ENCODE peak calls at places on chromosomes 13 and 19, in eight cellular contexts. A is right lobe of liver, C is transverse colon, G is sigmoid colon, V is K562, D is stomach, J is IMR-90, H is uterus. O is an unnamed sample.

GRCh38 chr19:48249502-48250014 is 6.2 kb downstream of the CARD8 start:
- DNase-seq in A (peak), C (peak), G (peak), V (no peak), D (peak), J (no peak), H (peak), O (no peak)

GRCh38 chr13:66933994-66934393 is 296.1 kb downstream of the PCDH9 start:
- DNase-seq in A (no peak), C (no peak), G (no peak), V (peak), D (no peak), J (peak), H (no peak), O (no peak)

GRCh38 chr19:19662344-19662743 is 1.1 kb downstream of the ATP13A1 start:
- DNase-seq in A (no peak), C (no peak), G (peak), V (no peak), D (no peak), J (no peak), H (no peak), O (no peak)

GRCh38 chr19:57709616-57710015 is 612 bp upstream of the ZNF154 start:
- DNase-seq in A (no peak), C (no peak), G (no peak), V (no peak), D (no peak), J (no peak), H (no peak), O (no peak)

GRCh38 chr19:49425922-49426592 is 869 bp downstream of the GFY start:
- DNase-seq in A (no peak), C (no peak), G (no peak), V (peak), D (no peak), J (no peak), H (no peak), O (no peak)

GRCh38 chr19:19062454-19063182 is 1.2 kb upstream of the SLC25A42 start:
- DNase-seq in A (no peak), C (no peak), G (no peak), V (no peak), D (no peak), J (peak), H (no peak), O (no peak)

GRCh38 chr19:44889830-44890365 is 1.2 kb upstream of the TOMM40 start:
- DNase-seq in A (no peak), C (no peak), G (no peak), V (no peak), D (no peak), J (no peak), H (no peak), O (no peak)

GRCh38 chr19:48509467-48510194 is 2.0 kb downstream of the LMTK3 start:
- DNase-seq in A (no peak), C (no peak), G (no peak), V (peak), D (no peak), J (no peak), H (no peak), O (no peak)

GRCh38 chr13:42328672-42329071 is 56.7 kb downstream of the AKAP11 start:
- DNase-seq in A (no peak), C (no peak), G (no peak), V (no peak), D (no peak), J (no peak), H (no peak), O (no peak)

GRCh38 chr19:50514346-50515167 is 844 bp upstream of the ASPDH start:
- DNase-seq in A (no peak), C (no peak), G (peak), V (no peak), D (no peak), J (no peak), H (no peak), O (no peak)

GRCh38 chr19:55080915-55081772 is 5.5 kb downstream of the EPS8L1 start:
- DNase-seq in A (peak), C (peak), G (no peak), V (peak), D (peak), J (peak), H (no peak), O (peak)

GRCh38 chr13:51058461-51059167 is 52.5 kb downstream of the C13orf42 start:
- DNase-seq in A (no peak), C (no peak), G (no peak), V (no peak), D (no peak), J (no peak), H (no peak), O (no peak)

GRCh38 chr13:85974604-85975366 is 175.6 kb upstream of the SLITRK6 start:
- DNase-seq in A (no peak), C (no peak), G (no peak), V (no peak), D (no peak), J (no peak), H (no peak), O (no peak)

GRCh38 chr13:50352720-50353491 is 337.7 kb downstream of the KCNRG start:
- DNase-seq in A (no peak), C (no peak), G (no peak), V (no peak), D (no peak), J (no peak), H (no peak), O (no peak)

GRCh38 chr19:29400917-29401711 is 124.7 kb upstream of the VSTM2B start:
- DNase-seq in A (no peak), C (no peak), G (no peak), V (no peak), D (no peak), J (no peak), H (no peak), O (no peak)

GRCh38 chr19:47002853-47003610 is 16.6 kb upstream of the NPAS1 start:
- DNase-seq in A (no peak), C (no peak), G (no peak), V (no peak), D (no peak), J (no peak), H (no peak), O (no peak)

GRCh38 chr19:2441096-2441752 is 13.8 kb upstream of the TIMM13 start:
- DNase-seq in A (no peak), C (no peak), G (no peak), V (no peak), D (no peak), J (no peak), H (no peak), O (no peak)

GRCh38 chr19:47419037-47419783 is at the start of gene MEIS3:
- DNase-seq in A (no peak), C (no peak), G (no peak), V (peak), D (no peak), J (no peak), H (no peak), O (no peak)

GRCh38 chr13:46615888-46616531 is 63.0 kb downstream of the LRCH1 start:
- DNase-seq in A (no peak), C (no peak), G (no peak), V (no peak), D (no peak), J (peak), H (peak), O (no peak)

GRCh38 chr19:55642153-55643002 is 1.1 kb upstream of the ZNF581 start:
- DNase-seq in A (peak), C (peak), G (peak), V (peak), D (peak), J (no peak), H (no peak), O (no peak)

GRCh38 chr13:36998624-36999041 is 507 bp downstream of the ALG5 start:
- DNase-seq in A (peak), C (peak), G (no peak), V (peak), D (no peak), J (no peak), H (peak), O (no peak)

GRCh38 chr13:106182404-106182803 is 353.1 kb downstream of the EFNB2 start:
- DNase-seq in A (no peak), C (no peak), G (no peak), V (no peak), D (no peak), J (peak), H (no peak), O (no peak)

GRCh38 chr13:58397596-58398387 is 766.2 kb downstream of the PCDH17 start:
- DNase-seq in A (no peak), C (no peak), G (no peak), V (no peak), D (no peak), J (no peak), H (no peak), O (no peak)

GRCh38 chr19:49889038-49889686 is 7.5 kb downstream of the IL4I1 start:
- DNase-seq in A (no peak), C (no peak), G (no peak), V (no peak), D (no peak), J (no peak), H (no peak), O (no peak)

GRCh38 chr13:50200988-50201387 is 185.7 kb downstream of the KCNRG start:
- DNase-seq in A (no peak), C (no peak), G (no peak), V (peak), D (no peak), J (no peak), H (no peak), O (no peak)

GRCh38 chr19:38139122-38139521 is 84.9 kb downstream of the DPF1 start:
- DNase-seq in A (no peak), C (no peak), G (no peak), V (peak), D (no peak), J (no peak), H (no peak), O (no peak)

GRCh38 chr13:99074693-99075092 is 96.8 kb upstream of the DOCK9 start:
- DNase-seq in A (no peak), C (no peak), G (no peak), V (no peak), D (no peak), J (no peak), H (no peak), O (no peak)

GRCh38 chr13:114226699-114227323 is 7.9 kb upstream of the CDC16 start:
- DNase-seq in A (peak), C (peak), G (peak), V (peak), D (peak), J (peak), H (peak), O (peak)

GRCh38 chr19:49513746-49514118 is 1.3 kb downstream of the FCGRT start:
- DNase-seq in A (no peak), C (no peak), G (no peak), V (peak), D (no peak), J (no peak), H (no peak), O (no peak)

GRCh38 chr19:10562609-10563008 is 3.2 kb downstream of the KRI1 start:
- DNase-seq in A (no peak), C (no peak), G (no peak), V (no peak), D (no peak), J (no peak), H (no peak), O (no peak)

GRCh38 chr19:54133312-54133956 is 4.1 kb upstream of the CNOT3 start:
- DNase-seq in A (no peak), C (no peak), G (no peak), V (no peak), D (no peak), J (no peak), H (no peak), O (no peak)

GRCh38 chr13:64007334-64007733 is 2591.7 kb upstream of the PCDH20 start:
- DNase-seq in A (no peak), C (no peak), G (no peak), V (no peak), D (no peak), J (peak), H (no peak), O (no peak)

GRCh38 chr19:27773318-27774094 is 1439.4 kb downstream of the UQCRFS1 start:
- DNase-seq in A (no peak), C (no peak), G (no peak), V (no peak), D (no peak), J (no peak), H (no peak), O (no peak)
- TF ChIP-seq CTCF in A (no peak), C (no peak), G (no peak), V (no peak), D (no peak), J (no peak), H (no peak), O (no peak)

GRCh38 chr19:51986309-51987291 is at the start of gene ZNF350:
- DNase-seq in A (peak), C (peak), G (peak), V (peak), D (peak), J (peak), H (peak), O (peak)
- TF ChIP-seq POLR2A in A (peak), C (peak), G (no peak), V (peak), D (no peak), J (peak), H (peak), O (no peak)

DNA sequence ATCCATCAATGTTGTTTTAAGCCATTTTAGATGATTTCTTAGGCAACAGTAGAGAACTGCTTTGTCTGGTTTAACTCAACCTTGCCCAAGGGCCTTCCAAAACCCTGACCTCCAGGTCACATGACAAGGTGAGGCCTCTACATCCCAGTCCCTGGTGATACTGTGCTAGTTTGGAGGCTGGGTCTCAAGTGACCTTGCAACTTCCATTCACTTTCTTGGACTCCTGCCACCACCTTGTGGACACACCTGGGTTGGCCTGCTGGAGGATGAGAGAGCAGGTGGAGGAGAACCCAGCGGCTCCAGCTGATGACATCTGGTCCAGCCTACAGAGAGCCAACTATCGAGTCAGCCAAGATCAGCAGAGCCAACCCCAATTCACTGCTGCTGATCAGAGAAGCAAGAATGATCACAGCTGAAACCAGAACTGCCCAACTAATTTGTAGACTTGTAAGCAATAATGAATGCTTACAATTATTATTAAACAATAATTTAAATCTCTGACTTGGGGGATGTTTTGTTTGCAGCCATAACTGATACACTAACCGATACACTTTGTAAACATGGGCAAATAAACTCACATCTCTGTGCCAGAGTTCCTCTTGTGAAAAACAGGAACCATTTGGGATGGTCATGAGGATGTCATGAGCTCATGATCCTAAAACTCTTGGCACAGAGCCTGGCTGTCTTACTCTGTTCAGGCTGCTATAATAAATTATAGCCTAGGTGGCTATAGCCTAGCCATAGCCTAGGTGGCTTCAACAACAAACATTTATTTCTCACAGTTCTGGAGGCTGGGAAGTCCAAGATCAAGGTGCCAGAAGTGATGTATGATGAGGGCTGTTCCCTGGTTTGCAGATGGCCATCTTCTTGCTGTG is 11.5 kb downstream of the FAM187B start:
- DNase-seq in A (no peak), C (peak), G (no peak), V (no peak), D (peak), J (no peak), H (no peak), O (no peak)
- TF ChIP-seq CTCF in A (no peak), C (peak), G (no peak), V (no peak), D (no peak), J (no peak), H (no peak), O (no peak)

GRCh38 chr19:33819496-33819874 is 22.8 kb downstream of the KCTD15 start:
- DNase-seq in A (no peak), C (no peak), G (no peak), V (no peak), D (no peak), J (no peak), H (no peak), O (no peak)
- TF ChIP-seq POLR2A in A (no peak), C (no peak), G (no peak), V (no peak), D (no peak), J (no peak), H (no peak), O (no peak)

GRCh38 chr19:40210919-40211318 is 7.3 kb downstream of the TTC9B start:
- DNase-seq in A (no peak), C (no peak), G (no peak), V (no peak), D (no peak), J (no peak), H (no peak), O (no peak)
- TF ChIP-seq CTCF in A (no peak), C (no peak), G (no peak), V (peak), D (no peak), J (no peak), H (no peak), O (no peak)

DNA sequence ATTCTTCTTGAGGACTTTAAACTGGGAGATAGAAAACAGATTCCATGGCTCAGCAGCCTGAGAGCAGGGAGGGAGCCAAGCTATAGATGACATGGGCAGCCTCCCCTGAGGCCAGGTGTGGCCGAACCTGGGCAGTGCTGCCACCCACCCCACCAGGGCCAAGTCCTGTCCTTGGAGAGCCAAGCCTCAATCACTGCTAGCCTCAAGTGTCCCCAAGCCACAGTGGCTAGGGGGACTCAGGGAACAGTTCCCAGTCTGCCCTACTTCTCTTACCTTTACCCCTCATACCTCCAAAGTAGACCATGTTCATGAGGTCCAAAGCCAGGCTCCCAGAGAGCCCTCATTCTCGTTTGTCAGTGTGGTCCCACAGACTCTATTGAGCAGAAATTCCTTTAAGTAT is 8.1 kb downstream of the N4BP2L1 start:
- DNase-seq in A (no peak), C (no peak), G (no peak), V (no peak), D (no peak), J (no peak), H (no peak), O (no peak)
- TF ChIP-seq POLR2A in A (no peak), C (no peak), G (no peak), V (no peak), D (no peak), J (no peak), H (no peak), O (no peak)

GRCh38 chr13:102845630-102846260 is at the start of gene ERCC5:
- DNase-seq in A (peak), C (peak), G (peak), V (peak), D (peak), J (peak), H (peak), O (peak)
- TF ChIP-seq CTCF in A (peak), C (no peak), G (no peak), V (no peak), D (no peak), J (no peak), H (no peak), O (peak)

DNA sequence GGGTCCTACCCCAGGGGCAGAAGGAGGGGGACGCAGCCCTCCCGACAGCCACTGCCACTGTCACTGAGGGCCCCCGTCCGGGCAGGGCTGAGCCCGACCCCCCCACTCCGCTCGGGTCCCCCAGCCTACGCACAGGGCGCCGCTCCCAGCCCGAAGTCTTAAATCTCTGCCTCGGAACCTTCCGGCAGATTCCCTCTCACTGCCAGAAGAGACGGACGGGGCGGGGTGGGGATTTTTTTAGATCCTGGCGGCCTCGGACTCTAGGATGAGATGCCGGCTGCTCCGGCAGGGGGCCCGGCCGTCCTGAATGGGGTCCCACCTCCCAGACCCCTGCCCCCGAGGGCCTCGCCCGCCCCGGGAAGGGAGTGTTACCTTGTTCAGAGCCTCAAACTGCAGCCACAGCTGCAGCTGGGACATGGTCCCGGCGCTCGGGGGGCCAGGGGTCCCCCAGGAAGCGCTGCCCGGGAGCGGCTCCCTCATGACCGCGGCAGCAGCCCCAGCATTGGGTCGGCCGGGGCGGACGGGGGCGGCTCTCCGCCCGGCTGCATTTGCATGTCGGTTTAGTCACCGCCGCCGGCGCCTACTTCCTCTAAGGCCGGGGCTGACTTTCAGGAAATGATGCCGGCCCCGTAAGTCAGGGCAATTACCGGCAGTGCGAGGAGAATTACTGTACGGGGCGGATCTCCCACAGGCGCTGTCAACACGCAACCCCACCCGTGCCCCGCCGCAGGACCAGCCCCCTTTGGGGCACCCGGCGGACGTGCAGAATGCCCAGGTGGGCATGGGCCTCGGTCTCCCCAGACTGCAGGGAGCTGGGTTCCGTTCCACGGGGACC is 28.1 kb downstream of the GPX4 start:
- DNase-seq in A (peak), C (peak), G (peak), V (peak), D (peak), J (peak), H (peak), O (peak)
- TF ChIP-seq POLR2A in A (peak), C (peak), G (no peak), V (no peak), D (no peak), J (peak), H (peak), O (peak)